ENCODE peak calls at places on chromosomes 7 and 10, in eight cellular contexts. F is Ammon's horn; U is CD4-positive, alpha-beta T cell; K is IMR-90; S is NCI-H2029; E is kidney tubule cell; B is NCI-H1694; Z is amniotic epithelial cell. V is an unnamed sample.

GRCh38 chr7:111138196-111138569 is 47.3 kb downstream of the LRRN3 start:
- DNase-seq in F (peak), U (peak), K (peak), S (no peak), E (peak), B (no peak), Z (no peak), V (no peak)

GRCh38 chr10:5234106-5234877 is 37.7 kb downstream of the AKR1C4 start:
- DNase-seq in F (peak), U (no peak), K (peak), S (no peak), E (peak), B (no peak), Z (peak), V (no peak)

GRCh38 chr10:75294518-75294865 is 58.7 kb upstream of the COMTD1 start:
- DNase-seq in F (no peak), U (no peak), K (no peak), S (no peak), E (peak), B (no peak), Z (no peak), V (no peak)

GRCh38 chr10:60534791-60535389 is 145.2 kb upstream of the ANK3 start:
- DNase-seq in F (no peak), U (no peak), K (no peak), S (no peak), E (no peak), B (no peak), Z (no peak), V (no peak)

GRCh38 chr10:110634527-110635209 is 9.5 kb upstream of the RBM20 start:
- DNase-seq in F (no peak), U (no peak), K (no peak), S (peak), E (peak), B (peak), Z (no peak), V (peak)

GRCh38 chr7:74454059-74454947 is 597 bp downstream of the GTF2IRD1 start:
- DNase-seq in F (no peak), U (no peak), K (no peak), S (no peak), E (no peak), B (no peak), Z (peak), V (no peak)

GRCh38 chr10:65754112-65754511 is 1171.7 kb upstream of the LRRTM3 start:
- DNase-seq in F (no peak), U (no peak), K (no peak), S (no peak), E (no peak), B (no peak), Z (no peak), V (no peak)

GRCh38 chr7:44460325-44460724 is 30.1 kb downstream of the NUDCD3 start:
- DNase-seq in F (no peak), U (peak), K (no peak), S (no peak), E (peak), B (no peak), Z (no peak), V (no peak)

V was measured in NCI-H774.